ENCODE peak calls at places on chromosome 11, in five cellular contexts. I is BE2C; M is cardiac muscle cell; B is fibroblast of the conjunctiva; D is stimulated activated CD4-positive, alpha-beta T cell treated with anti-CD3 and anti-CD28 coated beads, Interleukin-15, amount 100 ng/mL, for 48 hours. F is an unnamed sample.

GRCh38 chr11:117421041-117421440 is 93.4 kb downstream of the CEP164 start:
- DNase-seq in B (no peak), I (no peak), D (no peak), M (no peak), F (peak; percentile 53)

GRCh38 chr11:27234043-27234668 is 128.9 kb downstream of the CCDC34 start:
- DNase-seq in I (no peak), B (peak; percentile 84), M (peak; percentile 72), D (no peak), F (peak; percentile 75)

GRCh38 chr11:83008581-83008923 is 63.1 kb downstream of the RAB30 start:
- DNase-seq in I (no peak), D (no peak), M (no peak), B (no peak), F (no peak)

GRCh38 chr11:46200537-46201281 is 76.8 kb upstream of the CREB3L1 start:
- DNase-seq in D (no peak), B (no peak), I (no peak), M (no peak), F (no peak)

GRCh38 chr11:132064987-132065620 is 694.7 kb downstream of the NTM start:
- DNase-seq in I (no peak), D (no peak), M (no peak), B (peak; percentile 79), F (no peak)

GRCh38 chr11:77205467-77206263 is 77.6 kb downstream of the MYO7A start:
- DNase-seq in I (no peak), D (no peak), M (no peak), B (no peak), F (no peak)

GRCh38 chr11:103659138-103659734 is 377.2 kb upstream of the DDI1 start:
- DNase-seq in B (no peak), M (peak; percentile 16), D (no peak), I (peak; percentile 67), F (no peak)

GRCh38 chr11:111696556-111696955 is 69.6 kb downstream of the PPP2R1B start:
- DNase-seq in B (no peak), I (no peak), M (no peak), D (no peak), F (no peak)

GRCh38 chr11:106087815-106088435 is 10.5 kb downstream of the AASDHPPT start:
- DNase-seq in M (peak; percentile 57), D (peak; percentile 26), I (peak; percentile 40), B (peak; percentile 43), F (peak; percentile 71)

GRCh38 chr11:19577849-19578619 is 134.6 kb upstream of the NAV2 start:
- DNase-seq in D (no peak), I (no peak), M (peak; percentile 55), B (peak; percentile 57), F (peak; percentile 96)

GRCh38 chr11:69127091-69127850 is 28.5 kb upstream of the SMIM38 start:
- DNase-seq in B (no peak), M (no peak), I (no peak), D (no peak), F (no peak)

GRCh38 chr11:64863381-64864060 is 14.9 kb downstream of the EHD1 start:
- DNase-seq in B (no peak), I (no peak), D (no peak), M (no peak), F (peak; percentile 81)

GRCh38 chr11:48261600-48261999 is 2.1 kb upstream of the OR4X1 start:
- DNase-seq in B (no peak), M (no peak), D (no peak), I (no peak), F (no peak)

GRCh38 chr11:79932612-79933011 is 491.8 kb upstream of the TENM4 start:
- DNase-seq in D (no peak), M (no peak), B (no peak), I (no peak), F (no peak)

GRCh38 chr11:130979386-130979972 is 63.2 kb upstream of the SNX19 start:
- DNase-seq in D (no peak), B (peak; percentile 29), I (no peak), M (peak; percentile 38), F (no peak)

GRCh38 chr11:109264128-109264527 is 157.9 kb upstream of the C11orf87 start:
- DNase-seq in B (no peak), I (no peak), D (no peak), M (no peak), F (no peak)